ENCODE peak calls at places on chromosomes 6 and 20, in six cellular contexts. F is Peyer's patch, U is H1, B is HCT116, X is esophagus muscularis mucosa, H is body of pancreas. E is an unnamed sample. For H3K4me1, the result is how much of the 10 kb centered on the place peaks cover.

GRCh38 chr6:31776563-31776960 is 566 bp downstream of the VWA7 start:
- DNase-seq in X (no peak), U (no peak), B (no peak), F (no peak), H (no peak), E (no peak)

GRCh38 chr6:74749211-74750142 is 456.4 kb downstream of the COL12A1 start:
- DNase-seq in U (no peak), H (no peak), B (no peak), F (no peak), X (no peak), E (no peak)

GRCh38 chr6:112691289-112691688 is 344.2 kb downstream of the RFPL4B start:
- DNase-seq in U (no peak), X (no peak), B (peak), F (no peak), H (no peak), E (no peak)

GRCh38 chr20:51366155-51366886 is 176.2 kb downstream of the NFATC2 start:
- DNase-seq in U (no peak), F (peak), H (peak), X (no peak), B (peak), E (no peak)

GRCh38 chr6:38349795-38350194 is 289.9 kb downstream of the BTBD9 start:
- DNase-seq in B (no peak), X (no peak), U (no peak), H (no peak), F (no peak), E (no peak)

GRCh38 chr6:37171141-37171969 is 1.4 kb downstream of the PIM1 start:
- DNase-seq in B (no peak), H (peak), F (peak), U (peak), X (no peak), E (peak)

GRCh38 chr6:110618591-110619267 is 142.3 kb upstream of the SLC22A16 start:
- DNase-seq in U (no peak), F (no peak), X (no peak), H (no peak), B (peak), E (no peak)

GRCh38 chr6:15427360-15428070 is 181.6 kb downstream of the JARID2 start:
- DNase-seq in H (no peak), U (no peak), B (no peak), X (no peak), F (no peak), E (no peak)

GRCh38 chr6:156991971-156992370 is 214.8 kb downstream of the ARID1B start:
- DNase-seq in B (no peak), H (no peak), U (no peak), X (no peak), F (no peak), E (no peak)

GRCh38 chr6:169172946-169173345 is 80.7 kb downstream of the THBS2 start:
- DNase-seq in H (no peak), B (no peak), U (no peak), F (no peak), X (peak), E (no peak)

GRCh38 chr20:11411765-11412164 is 505.9 kb upstream of the BTBD3 start:
- DNase-seq in H (no peak), X (peak), B (no peak), U (no peak), F (no peak), E (no peak)

GRCh38 chr20:39563406-39563805 is 601.3 kb downstream of the DHX35 start:
- DNase-seq in B (no peak), U (no peak), X (no peak), F (no peak), H (no peak), E (no peak)

GRCh38 chr20:24722586-24722985 is 226.5 kb upstream of the CST7 start:
- DNase-seq in H (no peak), X (no peak), U (peak), B (no peak), F (no peak), E (no peak)

GRCh38 chr6:166958926-166959861 is 2.8 kb upstream of the RNASET2 start:
- DNase-seq in F (no peak), U (no peak), H (no peak), X (no peak), B (no peak), E (no peak)

GRCh38 chr6:35056952-35057351 is 84.2 kb downstream of the TCP11 start:
- DNase-seq in U (no peak), H (no peak), X (no peak), B (no peak), F (no peak), E (no peak)

GRCh38 chr20:24955045-24955444 is 6.0 kb downstream of the CST7 start:
- DNase-seq in U (peak), X (no peak), B (no peak), F (no peak), H (peak), E (no peak)

GRCh38 chr6:43950206-43950605 is 177.0 kb downstream of the MRPL14 start:
- DNase-seq in X (no peak), B (no peak), F (no peak), H (peak), U (peak), E (no peak)

GRCh38 chr6:14819001-14819400 is 426.9 kb upstream of the JARID2 start:
- DNase-seq in F (peak), B (no peak), U (no peak), H (no peak), X (no peak), E (no peak)

GRCh38 chr6:12420626-12421025 is 130.5 kb downstream of the EDN1 start:
- DNase-seq in H (no peak), B (no peak), X (no peak), F (no peak), U (no peak), E (no peak)

GRCh38 chr6:12419626-12420272 is 129.6 kb downstream of the EDN1 start:
- DNase-seq in F (no peak), H (no peak), B (no peak), U (no peak), X (no peak), E (no peak)

GRCh38 chr6:12422848-12423247 is 132.7 kb downstream of the EDN1 start:
- DNase-seq in X (no peak), H (no peak), F (no peak), B (no peak), U (no peak), E (no peak)

GRCh38 chr6:12423852-12424251 is 133.7 kb downstream of the EDN1 start:
- DNase-seq in U (no peak), F (no peak), B (no peak), X (no peak), H (no peak), E (no peak)

DNA sequence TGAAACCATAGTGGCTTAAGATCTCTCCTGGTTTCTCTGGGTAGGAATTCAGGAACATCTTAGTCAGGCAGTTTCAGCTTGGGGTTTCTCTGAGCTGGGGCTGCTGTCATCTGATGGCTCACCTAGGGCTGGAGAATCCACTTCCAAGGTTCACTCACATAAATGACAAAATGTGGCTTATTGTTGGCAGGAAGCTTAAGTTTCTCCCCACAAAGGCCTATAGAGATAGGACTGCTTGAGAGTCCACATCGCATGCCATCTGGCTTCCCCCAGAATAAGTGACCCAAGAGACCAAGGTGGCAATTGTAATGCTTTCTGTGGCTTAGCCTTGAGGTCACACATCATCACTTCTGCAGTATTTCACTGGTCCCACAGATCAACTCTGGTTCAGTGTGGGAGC is 131.4 kb downstream of the EDN1 start:
- DNase-seq in X (no peak), F (no peak), H (no peak), B (no peak), U (no peak), E (no peak)
- H3K4me3 ChIP-seq in X (no peak), F (no peak), H (no peak), B (no peak), U (no peak), E (no peak)

GRCh38 chr6:139295906-139296305 is 4.1 kb upstream of the TXLNB start:
- DNase-seq in U (no peak), F (no peak), B (no peak), X (no peak), H (no peak), E (no peak)

GRCh38 chr6:139291813-139292619 is at the start of gene TXLNB:
- DNase-seq in X (peak), H (peak), U (no peak), F (peak), B (peak), E (no peak)

GRCh38 chr6:139297921-139298320 is 6.1 kb upstream of the TXLNB start:
- DNase-seq in U (no peak), H (no peak), X (no peak), F (no peak), B (no peak), E (no peak)

DNA sequence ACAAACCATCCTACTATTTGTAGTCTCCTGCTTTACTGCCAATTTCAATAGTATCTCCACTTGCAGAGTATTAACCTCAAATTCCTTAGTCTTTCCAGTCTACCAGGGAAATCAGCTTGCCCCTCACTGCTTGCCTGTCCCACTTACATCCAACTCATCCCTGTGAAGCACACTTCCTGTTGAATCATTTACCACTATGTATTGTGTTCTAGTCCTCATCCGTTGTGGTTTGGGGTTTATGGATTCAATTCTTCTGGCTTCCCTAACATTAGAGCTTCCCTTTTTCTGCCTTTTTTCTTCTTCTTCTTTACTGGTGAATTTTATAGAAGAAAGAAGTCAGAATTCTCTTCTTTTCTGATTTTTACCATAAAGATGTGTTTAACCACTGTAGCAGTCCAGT is 5.1 kb upstream of the TXLNB start:
- DNase-seq in X (no peak), H (no peak), F (no peak), U (no peak), B (no peak), E (no peak)
- TF ChIP-seq POLR2A in X (no peak), H (no peak), F (no peak), U (no peak), B (no peak), E (no peak)

GRCh38 chr6:141301779-141302178 is 830.9 kb upstream of the GJE1 start:
- DNase-seq in B (no peak), H (no peak), F (no peak), U (no peak), X (no peak), E (no peak)

GRCh38 chr6:141303907-141304306 is 828.8 kb upstream of the GJE1 start:
- DNase-seq in H (no peak), B (no peak), U (no peak), F (no peak), X (no peak), E (no peak)

GRCh38 chr6:141309295-141309694 is 823.4 kb upstream of the GJE1 start:
- DNase-seq in B (no peak), X (no peak), U (no peak), F (no peak), H (no peak), E (no peak)

DNA sequence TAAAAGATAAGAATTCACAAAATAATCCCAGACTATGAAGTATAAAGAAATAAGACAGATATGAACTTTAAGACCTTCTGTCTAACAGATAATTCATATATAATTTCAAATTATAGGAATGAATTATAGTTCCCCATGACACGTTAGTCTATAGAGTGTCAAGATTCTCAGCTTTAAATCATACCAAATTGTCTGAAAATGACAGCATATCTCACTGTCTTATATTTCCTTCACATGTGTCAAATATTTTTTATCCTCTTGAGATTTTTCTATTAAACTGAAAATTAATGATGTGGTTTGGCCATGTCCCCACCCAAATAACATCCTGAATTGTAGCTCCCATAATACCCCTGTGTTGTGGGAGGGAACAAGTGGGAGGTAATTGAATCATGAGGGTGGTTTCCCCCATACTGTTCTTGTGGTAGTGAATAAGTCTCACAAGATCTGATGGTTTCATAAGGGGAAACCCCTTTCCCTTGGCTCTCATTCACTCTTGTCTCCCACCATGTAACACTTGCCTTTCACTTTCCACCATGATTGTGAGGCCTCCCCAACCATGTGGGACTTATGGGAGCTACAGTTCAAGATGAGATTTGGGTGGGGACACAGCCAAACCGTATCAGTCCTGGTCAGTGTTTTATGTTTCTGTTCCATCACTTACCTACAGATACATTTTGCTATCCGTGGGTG is 825.3 kb upstream of the GJE1 start:
- DNase-seq in F (no peak), B (no peak), H (no peak), U (no peak), X (no peak), E (no peak)
- H3K4me1 ChIP-seq in F (under half), B (under half), H (under half), U (under half), X (under half), E (under half)

GRCh38 chr6:25277857-25278256 is 1.3 kb upstream of the CARMIL1 start:
- DNase-seq in H (no peak), B (no peak), F (no peak), X (no peak), U (no peak), E (no peak)
- H3K4me3 ChIP-seq in H (no peak), B (peak), F (no peak), X (no peak), U (peak), E (no peak)

DNA sequence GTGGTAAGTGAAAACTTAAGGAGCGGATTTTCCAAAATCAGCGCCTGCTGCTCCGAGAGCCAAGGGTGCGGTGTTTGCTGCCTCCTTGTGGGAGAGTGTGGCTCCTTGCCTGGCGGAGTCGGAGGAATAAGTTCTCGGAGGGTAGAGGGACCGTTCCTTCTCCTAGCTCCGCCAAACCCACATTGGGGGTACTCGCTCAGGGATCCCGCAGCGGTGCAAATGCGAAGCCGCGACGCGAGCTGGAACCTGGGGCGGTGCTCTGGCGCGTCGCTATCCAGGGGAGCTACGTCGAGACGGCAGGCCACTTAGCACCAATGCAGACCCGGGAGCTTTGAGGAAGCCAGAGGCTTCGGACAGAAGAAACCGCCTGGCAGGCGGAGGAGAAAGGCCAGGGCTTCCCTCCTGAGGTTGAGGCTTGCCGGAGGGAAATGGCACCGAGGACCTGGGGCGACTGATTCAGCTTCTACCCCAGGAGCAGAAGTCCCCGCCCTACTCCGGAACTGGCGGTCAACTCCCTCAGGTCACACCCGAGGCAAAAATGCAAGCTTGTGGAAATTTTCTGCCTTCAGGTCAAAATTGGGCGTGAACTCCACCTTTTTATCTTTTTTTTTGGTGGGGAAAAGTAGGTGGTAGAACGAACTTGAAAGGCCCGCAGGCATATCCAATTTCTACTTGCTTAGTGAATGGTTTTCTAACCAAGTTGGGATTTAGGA is 5.7 kb upstream of the DDX43 start:
- DNase-seq in F (peak), U (peak), H (peak), X (no peak), B (peak), E (peak)
- TF ChIP-seq POLR2A in F (no peak), U (peak), H (peak), X (no peak), B (peak), E (no peak)

DNA sequence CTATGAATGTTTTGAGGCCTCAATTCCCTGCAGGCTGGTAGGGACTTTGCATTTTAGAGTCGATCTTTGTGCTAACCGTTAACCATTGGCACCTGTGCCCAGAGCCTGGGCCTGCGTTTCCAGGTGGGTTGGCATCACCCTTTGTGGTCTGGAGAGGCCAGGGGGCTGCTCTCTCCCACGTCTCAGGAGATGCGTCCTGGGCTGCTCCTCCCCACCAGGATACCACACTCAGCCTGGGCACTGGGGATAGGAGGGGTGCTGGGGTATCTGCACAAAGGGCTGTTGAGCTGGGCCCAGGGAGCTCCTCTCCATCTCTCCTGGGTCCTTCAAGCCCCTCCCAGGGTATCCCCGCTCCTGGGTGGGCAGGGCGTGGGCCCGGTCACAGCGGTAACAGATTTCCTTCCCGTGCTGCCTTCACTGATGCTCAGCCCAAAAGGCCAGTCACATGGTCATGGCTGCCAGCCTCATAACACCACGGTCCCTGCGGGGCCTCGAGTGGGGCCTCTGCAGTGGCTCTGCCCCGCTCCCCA is 266.2 kb downstream of the TAF4 start:
- DNase-seq in B (no peak), X (no peak), H (no peak), F (peak), U (no peak), E (no peak)
- H3K4me1 ChIP-seq in B (under half), X (under half), H (under half), F (under half), U (under half), E (under half)

DNA sequence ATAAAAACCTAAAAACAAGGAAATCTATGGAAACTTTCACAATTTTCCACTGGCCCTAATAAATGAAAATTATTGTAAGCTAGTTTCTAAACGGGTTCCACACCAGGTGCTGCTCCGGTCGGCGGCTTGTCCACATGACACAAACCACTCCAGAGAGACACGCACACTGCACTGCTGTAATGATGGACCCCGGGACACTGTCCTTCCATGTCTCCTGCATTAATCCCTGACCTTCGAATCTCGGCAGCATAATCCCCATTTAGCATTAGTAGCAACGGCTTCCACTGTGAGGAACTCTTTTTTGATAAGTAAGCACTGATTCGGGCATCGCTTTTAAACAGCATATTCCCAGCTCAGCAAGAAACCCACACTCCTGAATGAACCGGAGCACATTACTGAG is 43.5 kb downstream of the INSM1 start:
- DNase-seq in B (no peak), F (no peak), X (no peak), U (no peak), H (no peak), E (no peak)
- H3K4me3 ChIP-seq in B (no peak), F (no peak), X (no peak), U (no peak), H (no peak), E (no peak)

DNA sequence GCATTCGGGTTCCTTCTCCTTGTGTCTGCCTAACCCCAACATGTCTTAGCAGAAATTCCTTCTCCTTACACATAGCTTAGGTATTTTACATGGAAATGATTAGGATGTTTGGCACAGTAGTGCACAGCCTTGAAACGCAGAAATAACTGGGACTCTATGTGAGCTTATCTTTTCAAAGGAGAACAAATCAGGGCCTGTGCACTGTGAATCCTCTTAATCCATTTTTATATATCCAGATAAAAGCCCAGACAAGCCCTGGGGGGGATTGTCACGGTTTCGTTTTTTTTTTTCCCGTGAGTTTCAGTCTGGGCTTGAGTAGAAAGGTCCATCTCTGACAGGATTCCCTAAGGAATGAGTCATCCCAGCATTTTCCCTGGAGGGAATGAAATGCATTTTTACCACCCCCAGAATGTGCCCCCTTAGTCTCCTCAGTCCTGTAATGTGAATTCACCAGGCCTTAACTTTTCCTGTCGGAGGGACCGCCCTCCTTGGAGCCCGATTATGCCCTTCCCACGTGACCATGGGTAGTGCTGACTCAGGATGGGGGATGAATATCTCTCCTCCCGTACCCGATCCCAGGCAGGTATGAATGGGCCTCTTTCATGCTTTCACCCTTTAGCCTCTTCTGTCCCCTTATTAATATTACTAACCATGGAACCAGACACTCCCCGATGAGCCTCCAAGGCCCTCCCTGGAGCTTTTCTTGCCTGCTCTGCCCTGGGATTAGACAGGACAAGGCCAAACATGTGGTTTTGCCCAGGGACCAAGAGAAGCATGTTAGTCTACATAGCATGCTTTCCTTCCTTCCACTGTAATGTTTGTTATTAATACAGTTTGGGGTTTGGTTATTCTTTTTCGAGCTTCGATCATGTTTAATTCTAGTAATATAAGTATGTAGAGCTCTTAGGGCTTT is 23.9 kb upstream of the NAA20 start:
- DNase-seq in U (no peak), F (no peak), H (peak), B (peak), X (no peak), E (no peak)
- TF ChIP-seq POLR2A in U (no peak), F (no peak), H (no peak), B (peak), X (no peak), E (no peak)